ENCODE peak calls at places on chromosome 22, in six cellular contexts. One of them, this sample, is unnamed.

GRCh38 chr22:49469896-49470740 is 357.6 kb downstream of the BRD1 start:
- DNase-seq in GM12878: no peak
- DNase-seq in testis: no peak
- DNase-seq in brain microvascular endothelial cell: no peak
- DNase-seq in MM.1S: no peak
- DNase-seq in spleen: no peak
- DNase-seq in this sample: no peak

GRCh38 chr22:33557836-33558235 is 362.4 kb downstream of the LARGE1 start:
- DNase-seq in GM12878: no peak
- DNase-seq in testis: no peak
- DNase-seq in brain microvascular endothelial cell: no peak
- DNase-seq in MM.1S: no peak
- DNase-seq in spleen: no peak
- DNase-seq in this sample: no peak

GRCh38 chr22:35917651-35918050 is 111.0 kb downstream of the RBFOX2 start:
- DNase-seq in GM12878: no peak
- DNase-seq in testis: no peak
- DNase-seq in brain microvascular endothelial cell: no peak
- DNase-seq in MM.1S: no peak
- DNase-seq in spleen: no peak
- DNase-seq in this sample: no peak

GRCh38 chr22:24137595-24137994 is 43.7 kb upstream of the SUSD2 start:
- DNase-seq in GM12878: no peak
- DNase-seq in testis: no peak
- DNase-seq in brain microvascular endothelial cell: peak
- DNase-seq in MM.1S: no peak
- DNase-seq in spleen: no peak
- DNase-seq in this sample: no peak

GRCh38 chr22:40313007-40313406 is 33.3 kb upstream of the ADSL start:
- DNase-seq in GM12878: no peak
- DNase-seq in testis: no peak
- DNase-seq in brain microvascular endothelial cell: no peak
- DNase-seq in MM.1S: no peak
- DNase-seq in spleen: no peak
- DNase-seq in this sample: no peak

GRCh38 chr22:46030241-46030880 is 53.4 kb upstream of the WNT7B start:
- DNase-seq in GM12878: no peak
- DNase-seq in testis: no peak
- DNase-seq in brain microvascular endothelial cell: no peak
- DNase-seq in MM.1S: no peak
- DNase-seq in spleen: peak
- DNase-seq in this sample: no peak

GRCh38 chr22:49212002-49212401 is 615.7 kb downstream of the BRD1 start:
- DNase-seq in GM12878: no peak
- DNase-seq in testis: no peak
- DNase-seq in brain microvascular endothelial cell: no peak
- DNase-seq in MM.1S: no peak
- DNase-seq in spleen: peak
- DNase-seq in this sample: no peak

GRCh38 chr22:27776410-27776958 is 25.1 kb downstream of the MN1 start:
- DNase-seq in GM12878: no peak
- DNase-seq in testis: no peak
- DNase-seq in brain microvascular endothelial cell: no peak
- DNase-seq in MM.1S: no peak
- DNase-seq in spleen: no peak
- DNase-seq in this sample: no peak

GRCh38 chr22:23827351-23827995 is 11.3 kb downstream of the DERL3 start:
- DNase-seq in GM12878: no peak
- DNase-seq in testis: no peak
- DNase-seq in brain microvascular endothelial cell: no peak
- DNase-seq in MM.1S: no peak
- DNase-seq in spleen: peak
- DNase-seq in this sample: no peak

GRCh38 chr22:35202376-35202775 is 54.9 kb upstream of the HMGXB4 start:
- DNase-seq in GM12878: no peak
- DNase-seq in testis: no peak
- DNase-seq in brain microvascular endothelial cell: no peak
- DNase-seq in MM.1S: no peak
- DNase-seq in spleen: no peak
- DNase-seq in this sample: no peak

GRCh38 chr22:45262195-45262930 is 21.7 kb upstream of the KIAA0930 start:
- DNase-seq in GM12878: no peak
- DNase-seq in testis: no peak
- DNase-seq in brain microvascular endothelial cell: no peak
- DNase-seq in MM.1S: no peak
- DNase-seq in spleen: no peak
- DNase-seq in this sample: no peak

GRCh38 chr22:44811141-44811540 is 58.8 kb downstream of the ARHGAP8 start:
- DNase-seq in GM12878: no peak
- DNase-seq in testis: no peak
- DNase-seq in brain microvascular endothelial cell: no peak
- DNase-seq in MM.1S: no peak
- DNase-seq in spleen: peak
- DNase-seq in this sample: no peak

GRCh38 chr22:42619261-42620063 is 4.8 kb upstream of the POLDIP3 start:
- DNase-seq in GM12878: no peak
- DNase-seq in testis: no peak
- DNase-seq in brain microvascular endothelial cell: no peak
- DNase-seq in MM.1S: no peak
- DNase-seq in spleen: no peak
- DNase-seq in this sample: no peak

GRCh38 chr22:46774456-46775363 is 12.3 kb downstream of the TBC1D22A start:
- DNase-seq in GM12878: no peak
- DNase-seq in testis: no peak
- DNase-seq in brain microvascular endothelial cell: no peak
- DNase-seq in MM.1S: no peak
- DNase-seq in spleen: peak
- DNase-seq in this sample: no peak

GRCh38 chr22:42635531-42635930 is 4.9 kb downstream of the ATP5MGL start:
- DNase-seq in GM12878: no peak
- DNase-seq in testis: no peak
- DNase-seq in brain microvascular endothelial cell: peak
- DNase-seq in MM.1S: no peak
- DNase-seq in spleen: no peak
- DNase-seq in this sample: peak

GRCh38 chr22:45664136-45664646 is 7.4 kb upstream of the ATXN10 start:
- DNase-seq in GM12878: no peak
- DNase-seq in testis: no peak
- DNase-seq in brain microvascular endothelial cell: no peak
- DNase-seq in MM.1S: no peak
- DNase-seq in spleen: no peak
- DNase-seq in this sample: no peak

GRCh38 chr22:35997438-35997837 is 31.2 kb downstream of the RBFOX2 start:
- DNase-seq in GM12878: no peak
- DNase-seq in testis: no peak
- DNase-seq in brain microvascular endothelial cell: peak
- DNase-seq in MM.1S: no peak
- DNase-seq in spleen: no peak
- DNase-seq in this sample: no peak

GRCh38 chr22:49143812-49144211 is 683.9 kb downstream of the BRD1 start:
- DNase-seq in GM12878: no peak
- DNase-seq in testis: no peak
- DNase-seq in brain microvascular endothelial cell: no peak
- DNase-seq in MM.1S: no peak
- DNase-seq in spleen: no peak
- DNase-seq in this sample: no peak

GRCh38 chr22:48696371-48696770 is 1131.3 kb downstream of the BRD1 start:
- DNase-seq in GM12878: no peak
- DNase-seq in testis: no peak
- DNase-seq in brain microvascular endothelial cell: no peak
- DNase-seq in MM.1S: no peak
- DNase-seq in spleen: no peak
- DNase-seq in this sample: no peak

GRCh38 chr22:45207981-45208664 is 32.6 kb downstream of the KIAA0930 start:
- DNase-seq in GM12878: no peak
- DNase-seq in testis: no peak
- DNase-seq in brain microvascular endothelial cell: peak
- DNase-seq in MM.1S: no peak
- DNase-seq in spleen: peak
- DNase-seq in this sample: peak

GRCh38 chr22:41648431-41648830 is 27.3 kb downstream of the XRCC6 start:
- DNase-seq in GM12878: no peak
- DNase-seq in testis: no peak
- DNase-seq in brain microvascular endothelial cell: no peak
- DNase-seq in MM.1S: no peak
- DNase-seq in spleen: no peak
- DNase-seq in this sample: no peak

GRCh38 chr22:21858025-21858764 is 9.2 kb downstream of the MAPK1 start:
- DNase-seq in GM12878: no peak
- DNase-seq in testis: no peak
- DNase-seq in brain microvascular endothelial cell: no peak
- DNase-seq in MM.1S: no peak
- DNase-seq in spleen: no peak
- DNase-seq in this sample: no peak

GRCh38 chr22:41776381-41776780 is 24.1 kb upstream of the CCDC134 start:
- DNase-seq in GM12878: no peak
- DNase-seq in testis: no peak
- DNase-seq in brain microvascular endothelial cell: no peak
- DNase-seq in MM.1S: no peak
- DNase-seq in spleen: peak
- DNase-seq in this sample: no peak

GRCh38 chr22:28930357-28931007 is 47.1 kb downstream of the ZNRF3 start:
- DNase-seq in GM12878: no peak
- DNase-seq in testis: no peak
- DNase-seq in brain microvascular endothelial cell: no peak
- DNase-seq in MM.1S: no peak
- DNase-seq in spleen: no peak
- DNase-seq in this sample: no peak

GRCh38 chr22:33076368-33076767 is 18.2 kb upstream of the SYN3 start:
- DNase-seq in GM12878: no peak
- DNase-seq in testis: no peak
- DNase-seq in brain microvascular endothelial cell: no peak
- DNase-seq in MM.1S: no peak
- DNase-seq in spleen: no peak
- DNase-seq in this sample: no peak

GRCh38 chr22:44362249-44363040 is 49.7 kb upstream of the SHISAL1 start:
- DNase-seq in GM12878: no peak
- DNase-seq in testis: no peak
- DNase-seq in brain microvascular endothelial cell: no peak
- DNase-seq in MM.1S: no peak
- DNase-seq in spleen: peak
- DNase-seq in this sample: no peak

GRCh38 chr22:24741769-24742168 is 32.8 kb downstream of the PIWIL3 start:
- DNase-seq in GM12878: no peak
- DNase-seq in testis: no peak
- DNase-seq in brain microvascular endothelial cell: no peak
- DNase-seq in MM.1S: no peak
- DNase-seq in spleen: no peak
- DNase-seq in this sample: no peak

GRCh38 chr22:17232406-17232805 is 13.2 kb upstream of the ADA2 start:
- DNase-seq in GM12878: no peak
- DNase-seq in testis: no peak
- DNase-seq in brain microvascular endothelial cell: no peak
- DNase-seq in MM.1S: no peak
- DNase-seq in spleen: no peak
- DNase-seq in this sample: no peak

GRCh38 chr22:17319541-17319940 is 49.7 kb upstream of the CECR2 start:
- DNase-seq in GM12878: no peak
- DNase-seq in testis: no peak
- DNase-seq in brain microvascular endothelial cell: no peak
- DNase-seq in MM.1S: no peak
- DNase-seq in spleen: no peak
- DNase-seq in this sample: no peak

GRCh38 chr22:35054064-35054463 is 11.9 kb upstream of the ISX start:
- DNase-seq in GM12878: no peak
- DNase-seq in testis: no peak
- DNase-seq in brain microvascular endothelial cell: no peak
- DNase-seq in MM.1S: no peak
- DNase-seq in spleen: no peak
- DNase-seq in this sample: no peak

GRCh38 chr22:38285015-38285414 is 12.2 kb upstream of the TMEM184B start:
- DNase-seq in GM12878: no peak
- DNase-seq in testis: no peak
- DNase-seq in brain microvascular endothelial cell: no peak
- DNase-seq in MM.1S: no peak
- DNase-seq in spleen: no peak
- DNase-seq in this sample: no peak
- H3K27ac ChIP-seq in GM12878: no peak
- H3K27ac ChIP-seq in testis: no peak
- H3K27ac ChIP-seq in brain microvascular endothelial cell: no peak
- H3K27ac ChIP-seq in MM.1S: no peak
- H3K27ac ChIP-seq in spleen: no peak
- H3K27ac ChIP-seq in this sample: no peak

DNA sequence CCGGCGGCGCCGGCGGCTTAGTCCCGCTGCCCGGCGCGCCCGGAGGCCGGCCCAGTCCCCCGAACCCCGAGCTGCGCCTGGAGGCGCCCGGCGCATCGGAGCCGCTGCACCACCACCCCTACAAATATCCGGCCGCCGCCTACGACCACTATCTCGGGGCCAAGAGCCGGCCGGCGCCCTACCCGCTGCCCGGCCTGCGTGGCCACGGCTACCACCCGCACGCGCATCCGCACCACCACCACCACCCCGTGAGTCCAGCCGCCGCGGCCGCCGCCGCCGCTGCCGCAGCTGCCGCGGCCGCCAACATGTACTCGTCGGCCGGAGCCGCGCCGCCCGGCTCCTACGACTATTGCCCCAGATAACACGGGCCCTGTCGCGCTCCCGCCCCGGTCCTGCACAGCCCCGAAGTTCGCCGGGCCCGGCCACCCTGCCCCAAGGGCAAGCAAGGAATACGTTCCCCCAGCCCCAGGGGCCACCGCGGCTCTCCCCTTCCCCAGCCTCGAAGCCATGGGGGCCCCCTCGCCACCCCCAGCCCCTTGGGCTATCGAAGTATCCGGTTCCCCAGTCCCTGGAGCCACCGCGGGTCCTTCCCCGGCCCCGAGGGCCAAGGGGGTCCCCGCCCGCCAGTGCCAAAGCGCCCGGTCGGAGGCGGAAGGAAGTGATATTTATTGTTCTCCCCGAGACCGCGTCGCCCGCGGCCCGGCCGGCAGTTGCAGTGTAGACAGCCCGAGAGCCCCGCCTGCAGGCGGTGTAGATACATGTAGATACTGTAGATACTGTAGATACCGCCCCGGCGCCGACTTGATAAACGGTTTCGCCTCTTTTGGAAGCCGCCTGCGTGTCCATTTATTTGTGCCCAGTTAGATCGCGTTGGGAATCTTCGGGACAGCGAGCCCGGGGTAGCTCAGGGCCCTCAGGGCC is 6.2 kb downstream of the TBX1 start:
- DNase-seq in GM12878: no peak
- DNase-seq in testis: peak
- DNase-seq in brain microvascular endothelial cell: peak
- DNase-seq in MM.1S: peak
- DNase-seq in spleen: peak
- DNase-seq in this sample: peak
- TF ChIP-seq CTCF in GM12878: peak
- TF ChIP-seq CTCF in testis: no peak
- TF ChIP-seq CTCF in brain microvascular endothelial cell: peak
- TF ChIP-seq CTCF in MM.1S: peak
- TF ChIP-seq CTCF in spleen: peak
- TF ChIP-seq CTCF in this sample: peak

GRCh38 chr22:31603081-31603525 is 58.9 kb downstream of the PISD start:
- DNase-seq in GM12878: no peak
- DNase-seq in testis: no peak
- DNase-seq in brain microvascular endothelial cell: no peak
- DNase-seq in MM.1S: no peak
- DNase-seq in spleen: no peak
- DNase-seq in this sample: no peak
- H3K27ac ChIP-seq in GM12878: no peak
- H3K27ac ChIP-seq in testis: no peak
- H3K27ac ChIP-seq in brain microvascular endothelial cell: no peak
- H3K27ac ChIP-seq in MM.1S: no peak
- H3K27ac ChIP-seq in spleen: no peak
- H3K27ac ChIP-seq in this sample: no peak

GRCh38 chr22:26321469-26321913 is 107.6 kb upstream of the ASPHD2 start:
- DNase-seq in GM12878: no peak
- DNase-seq in testis: peak
- DNase-seq in brain microvascular endothelial cell: peak
- DNase-seq in MM.1S: no peak
- DNase-seq in spleen: no peak
- DNase-seq in this sample: peak
- TF ChIP-seq CTCF in GM12878: no peak
- TF ChIP-seq CTCF in testis: no peak
- TF ChIP-seq CTCF in brain microvascular endothelial cell: peak
- TF ChIP-seq CTCF in MM.1S: no peak
- TF ChIP-seq CTCF in spleen: no peak
- TF ChIP-seq CTCF in this sample: no peak